ENCODE peak calls at places on chromosomes 2 and 18, in seven cellular contexts. W is K562, R is H1, J is SK-N-SH, A is HCT116, U is HepG2, D is GM12878. Q is an unnamed sample.

GRCh38 chr2:79235135-79235534 is 75.6 kb upstream of the REG3A start:
- DNase-seq in W (no peak), J (no peak), A (no peak), R (no peak), D (no peak), U (peak), Q (no peak)

GRCh38 chr2:7011376-7012083 is 94.3 kb downstream of the RNF144A start:
- DNase-seq in J (no peak), D (no peak), R (no peak), U (no peak), A (no peak), W (no peak), Q (no peak)

GRCh38 chr2:168758970-168759820 is 43.2 kb upstream of the NOSTRIN start:
- DNase-seq in W (no peak), A (peak), J (peak), R (no peak), D (peak), U (peak), Q (peak)

GRCh38 chr2:6845312-6845711 is 20.4 kb downstream of the CMPK2 start:
- DNase-seq in D (no peak), W (peak), J (no peak), A (no peak), R (no peak), U (no peak), Q (no peak)

GRCh38 chr2:207801259-207801658 is 31.6 kb upstream of the FZD5 start:
- DNase-seq in W (no peak), U (peak), A (no peak), D (no peak), J (no peak), R (no peak), Q (peak)

GRCh38 chr2:119591523-119591922 is 47.3 kb downstream of the CFAP221 start:
- DNase-seq in W (no peak), D (no peak), R (no peak), A (no peak), U (no peak), J (no peak), Q (no peak)

GRCh38 chr2:144320491-144320890 is 199.4 kb downstream of the ZEB2 start:
- DNase-seq in U (no peak), A (no peak), D (no peak), R (no peak), W (no peak), J (no peak), Q (no peak)

GRCh38 chr2:15460112-15460620 is 101.0 kb downstream of the NBAS start:
- DNase-seq in J (no peak), W (no peak), R (no peak), U (no peak), A (no peak), D (no peak), Q (no peak)

GRCh38 chr2:979286-979928 is 28.8 kb downstream of the SNTG2 start:
- DNase-seq in R (no peak), J (no peak), U (no peak), D (no peak), A (no peak), W (no peak), Q (no peak)

GRCh38 chr18:76494541-76495403 is at the start of gene ZNF516:
- DNase-seq in J (peak), R (no peak), A (no peak), U (peak), D (no peak), W (no peak), Q (no peak)

GRCh38 chr18:46199515-46200147 is 95.4 kb downstream of the HAUS1 start:
- DNase-seq in D (no peak), A (peak), W (peak), U (peak), R (no peak), J (no peak), Q (no peak)

GRCh38 chr18:10518595-10519273 is 7.1 kb upstream of the NAPG start:
- DNase-seq in R (no peak), D (no peak), U (peak), W (peak), J (peak), A (no peak), Q (peak)

GRCh38 chr2:237697586-237698337 is 70.4 kb downstream of the LRRFIP1 start:
- DNase-seq in U (no peak), W (no peak), J (no peak), R (no peak), D (no peak), A (no peak), Q (no peak)

GRCh38 chr2:50820176-50820575 is 211.8 kb downstream of the NRXN1 start:
- DNase-seq in D (no peak), J (no peak), A (no peak), U (no peak), R (no peak), W (no peak), Q (no peak)

GRCh38 chr2:172995323-172996244 is 80.1 kb upstream of the MAP3K20 start:
- DNase-seq in D (no peak), R (no peak), A (no peak), U (peak), W (no peak), J (no peak), Q (no peak)

GRCh38 chr2:46487667-46488333 is 8.4 kb downstream of the TMEM247 start:
- DNase-seq in R (no peak), J (no peak), D (no peak), A (no peak), U (no peak), W (peak), Q (peak)

GRCh38 chr18:42192251-42193248 is 237.5 kb downstream of the PIK3C3 start:
- DNase-seq in D (no peak), R (no peak), A (no peak), W (no peak), J (peak), U (peak), Q (no peak)

GRCh38 chr18:74944676-74945075 is 264.3 kb downstream of the PTGR3 start:
- DNase-seq in D (no peak), J (no peak), W (no peak), A (no peak), R (no peak), U (no peak), Q (no peak)

GRCh38 chr18:903703-904102 is 968 bp upstream of the ADCYAP1 start:
- DNase-seq in W (peak), D (no peak), R (peak), U (no peak), J (no peak), A (no peak), Q (peak)

GRCh38 chr18:13284330-13285027 is 65.9 kb downstream of the LDLRAD4 start:
- DNase-seq in A (no peak), D (no peak), R (no peak), J (no peak), W (no peak), U (no peak), Q (no peak)

GRCh38 chr2:234953116-234954031 is 1.6 kb downstream of the SH3BP4 start:
- DNase-seq in U (no peak), A (no peak), J (no peak), W (no peak), D (no peak), R (no peak), Q (peak)

GRCh38 chr2:73851274-73851673 is 22.5 kb downstream of the STAMBP start:
- DNase-seq in D (no peak), W (no peak), U (no peak), A (peak), J (no peak), R (no peak), Q (peak)

GRCh38 chr18:77000527-77000926 is 132.1 kb downstream of the MBP start:
- DNase-seq in W (peak), A (no peak), D (no peak), R (peak), J (peak), U (no peak), Q (peak)

GRCh38 chr2:109174626-109175349 is 45.8 kb downstream of the SH3RF3 start:
- DNase-seq in A (no peak), U (no peak), W (no peak), D (no peak), J (no peak), R (no peak), Q (no peak)

GRCh38 chr2:230203110-230203676 is 16.6 kb downstream of the SP110 start:
- DNase-seq in W (no peak), R (no peak), D (peak), A (no peak), U (no peak), J (no peak), Q (no peak)

GRCh38 chr2:230205034-230205433 is 14.8 kb downstream of the SP110 start:
- DNase-seq in W (no peak), R (no peak), J (no peak), D (peak), U (no peak), A (no peak), Q (no peak)

GRCh38 chr2:230205721-230206120 is 14.1 kb downstream of the SP110 start:
- DNase-seq in J (no peak), A (no peak), D (no peak), W (no peak), R (no peak), U (no peak), Q (no peak)

GRCh38 chr2:230209422-230210051 is 10.2 kb downstream of the SP110 start:
- DNase-seq in J (no peak), A (no peak), W (no peak), D (no peak), R (no peak), U (no peak), Q (no peak)

GRCh38 chr2:230208576-230208975 is 11.2 kb downstream of the SP110 start:
- DNase-seq in U (no peak), D (no peak), W (no peak), R (no peak), J (no peak), A (no peak), Q (no peak)
- TF ChIP-seq JUND in U (no peak), D (no peak), W (no peak), R (no peak), J (no peak), A (no peak), Q (no peak)

DNA sequence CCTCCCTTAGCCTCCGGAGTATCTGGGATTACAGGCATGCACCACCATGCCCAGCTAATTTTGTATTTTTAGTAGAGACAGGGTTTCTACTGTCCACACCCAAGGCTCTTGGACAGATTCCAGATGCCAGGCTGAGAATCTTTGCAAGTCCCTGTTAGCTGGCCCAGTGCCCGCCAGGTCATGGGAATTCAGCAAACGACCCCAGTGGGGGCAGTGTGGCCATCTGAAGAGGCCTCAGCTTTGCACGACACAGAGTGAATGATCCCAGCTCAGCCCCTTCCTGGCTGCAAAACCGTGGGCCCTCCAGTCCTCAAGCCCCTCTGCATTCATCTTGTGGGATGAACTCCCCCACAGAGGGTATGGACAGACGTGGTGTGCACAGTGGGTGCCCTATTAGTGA is 179.5 kb upstream of the ID2 start:
- DNase-seq in W (no peak), R (no peak), U (no peak), J (no peak), D (no peak), A (no peak), Q (no peak)
- TF ChIP-seq JUND in W (no peak), R (no peak), U (no peak), J (no peak), D (no peak), A (no peak), Q (no peak)

GRCh38 chr18:56975276-56975675 is 171.6 kb upstream of the BOD1L2 start:
- DNase-seq in J (no peak), R (no peak), D (no peak), A (no peak), W (no peak), U (no peak), Q (no peak)
- TF ChIP-seq JUND in J (no peak), R (no peak), D (no peak), A (no peak), W (no peak), U (no peak), Q (no peak)

GRCh38 chr2:128457716-128458115 is 139.0 kb upstream of the HS6ST1 start:
- DNase-seq in J (no peak), R (no peak), W (no peak), U (no peak), A (no peak), D (no peak), Q (no peak)
- TF ChIP-seq JUND in J (no peak), R (no peak), W (no peak), U (no peak), A (no peak), D (no peak), Q (no peak)

DNA sequence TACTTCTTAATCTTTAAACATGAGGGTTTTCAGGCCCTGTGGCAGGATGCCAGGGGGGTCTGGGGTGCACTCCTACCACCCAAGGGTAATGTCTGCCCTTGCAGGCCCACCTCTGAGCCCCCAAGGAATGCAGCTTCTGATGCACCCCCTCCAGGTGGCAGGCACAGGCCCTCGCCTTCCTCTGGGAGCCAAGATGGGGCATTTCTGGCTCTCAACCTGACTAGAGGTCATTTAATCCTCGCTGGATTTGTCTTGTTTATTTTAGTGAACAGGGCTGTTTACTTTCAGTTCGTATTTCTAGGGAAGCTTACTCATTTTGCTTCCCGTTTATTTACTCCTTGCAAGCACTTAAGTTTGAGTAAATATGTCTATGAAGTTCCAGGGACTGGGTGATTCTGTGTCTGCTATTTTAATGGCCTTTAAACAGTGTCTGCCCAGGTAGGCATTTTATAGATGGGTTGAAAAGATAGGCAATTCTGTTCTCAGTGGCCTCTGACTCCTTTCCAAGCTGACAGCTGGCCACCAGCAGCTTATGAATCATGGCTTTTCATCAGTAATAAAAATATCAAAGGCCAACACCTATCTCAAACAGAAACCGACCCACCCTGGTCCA is 11.1 kb upstream of the DNPEP start:
- DNase-seq in D (no peak), W (no peak), J (no peak), A (no peak), U (peak), R (no peak), Q (peak)
- TF ChIP-seq JUND in D (no peak), W (no peak), J (no peak), A (no peak), U (no peak), R (no peak), Q (peak)